ENCODE peak calls at places on chromosomes 13 and 19, in seven cellular contexts. One of them, this sample, is unnamed.
A peak's percentile ranks its signal among the peaks of the same experiment; 100 is the strongest.

GRCh38 chr19:23482829-23483228 is 87.6 kb upstream of the ZNF91 start:
- DNase-seq in MCF 10A: peak; percentile 32
- DNase-seq in H1: no peak
- DNase-seq in B cell: no peak
- DNase-seq in esophagus muscularis mucosa: no peak
- DNase-seq in neural crest cell: no peak
- DNase-seq in progenitor cell of endocrine pancreas: no peak
- DNase-seq in this sample: no peak

GRCh38 chr13:64272681-64273080 is 2857.0 kb upstream of the PCDH20 start:
- DNase-seq in esophagus muscularis mucosa: no peak
- DNase-seq in H1: no peak
- DNase-seq in progenitor cell of endocrine pancreas: no peak
- DNase-seq in B cell: no peak
- DNase-seq in MCF 10A: no peak
- DNase-seq in neural crest cell: no peak
- DNase-seq in this sample: no peak

GRCh38 chr19:3684817-3685410 is 15.4 kb downstream of the PIP5K1C start:
- DNase-seq in esophagus muscularis mucosa: no peak
- DNase-seq in B cell: no peak
- DNase-seq in progenitor cell of endocrine pancreas: no peak
- DNase-seq in H1: no peak
- DNase-seq in MCF 10A: no peak
- DNase-seq in neural crest cell: no peak
- DNase-seq in this sample: no peak

GRCh38 chr13:30796833-30797601 is 61.7 kb downstream of the ALOX5AP start:
- DNase-seq in B cell: no peak
- DNase-seq in neural crest cell: no peak
- DNase-seq in H1: no peak
- DNase-seq in esophagus muscularis mucosa: no peak
- DNase-seq in MCF 10A: no peak
- DNase-seq in progenitor cell of endocrine pancreas: no peak
- DNase-seq in this sample: no peak

GRCh38 chr13:58935689-58936088 is 1228.0 kb downstream of the DIAPH3 start:
- DNase-seq in progenitor cell of endocrine pancreas: no peak
- DNase-seq in B cell: no peak
- DNase-seq in esophagus muscularis mucosa: no peak
- DNase-seq in H1: no peak
- DNase-seq in MCF 10A: no peak
- DNase-seq in neural crest cell: no peak
- DNase-seq in this sample: no peak

GRCh38 chr13:76884571-76885202 is 1.5 kb downstream of the KCTD12 start:
- DNase-seq in neural crest cell: no peak
- DNase-seq in esophagus muscularis mucosa: no peak
- DNase-seq in B cell: no peak
- DNase-seq in MCF 10A: peak; percentile 61
- DNase-seq in H1: no peak
- DNase-seq in progenitor cell of endocrine pancreas: no peak
- DNase-seq in this sample: no peak

GRCh38 chr19:16654621-16655020 is 5.3 kb downstream of the SMIM7 start:
- DNase-seq in MCF 10A: no peak
- DNase-seq in B cell: no peak
- DNase-seq in H1: no peak
- DNase-seq in esophagus muscularis mucosa: no peak
- DNase-seq in neural crest cell: no peak
- DNase-seq in progenitor cell of endocrine pancreas: no peak
- DNase-seq in this sample: no peak

GRCh38 chr13:42272115-42272756 is at the start of gene AKAP11:
- DNase-seq in H1: peak; percentile 73
- DNase-seq in progenitor cell of endocrine pancreas: peak; percentile 48
- DNase-seq in neural crest cell: peak; percentile 38
- DNase-seq in MCF 10A: peak; percentile 34
- DNase-seq in B cell: peak; percentile 72
- DNase-seq in esophagus muscularis mucosa: peak; percentile 91
- DNase-seq in this sample: peak; percentile 87

GRCh38 chr13:29454931-29455481 is 140.5 kb downstream of the SLC7A1 start:
- DNase-seq in esophagus muscularis mucosa: peak; percentile 34
- DNase-seq in B cell: peak; percentile 29
- DNase-seq in H1: peak; percentile 55
- DNase-seq in MCF 10A: peak; percentile 95
- DNase-seq in neural crest cell: no peak
- DNase-seq in progenitor cell of endocrine pancreas: no peak
- DNase-seq in this sample: no peak

GRCh38 chr13:48626077-48626449 is 27.7 kb upstream of the CYSLTR2 start:
- DNase-seq in progenitor cell of endocrine pancreas: no peak
- DNase-seq in esophagus muscularis mucosa: peak; percentile 62
- DNase-seq in H1: no peak
- DNase-seq in neural crest cell: no peak
- DNase-seq in B cell: no peak
- DNase-seq in MCF 10A: no peak
- DNase-seq in this sample: no peak

GRCh38 chr13:41402695-41403511 is 54.4 kb upstream of the RGCC start:
- DNase-seq in B cell: no peak
- DNase-seq in progenitor cell of endocrine pancreas: no peak
- DNase-seq in MCF 10A: no peak
- DNase-seq in neural crest cell: no peak
- DNase-seq in esophagus muscularis mucosa: peak; percentile 78
- DNase-seq in H1: peak; percentile 55
- DNase-seq in this sample: peak; percentile 60

GRCh38 chr19:3225677-3226093 is 1.2 kb downstream of the CELF5 start:
- DNase-seq in progenitor cell of endocrine pancreas: no peak
- DNase-seq in B cell: no peak
- DNase-seq in esophagus muscularis mucosa: no peak
- DNase-seq in neural crest cell: no peak
- DNase-seq in H1: no peak
- DNase-seq in MCF 10A: no peak
- DNase-seq in this sample: no peak

GRCh38 chr13:113954046-113954841 is 19.6 kb downstream of the C13orf46 start:
- DNase-seq in neural crest cell: no peak
- DNase-seq in esophagus muscularis mucosa: no peak
- DNase-seq in progenitor cell of endocrine pancreas: no peak
- DNase-seq in B cell: no peak
- DNase-seq in H1: no peak
- DNase-seq in MCF 10A: no peak
- DNase-seq in this sample: no peak

GRCh38 chr19:19459099-19459498 is 53.6 kb downstream of the GATAD2A start:
- DNase-seq in neural crest cell: no peak
- DNase-seq in MCF 10A: no peak
- DNase-seq in B cell: no peak
- DNase-seq in progenitor cell of endocrine pancreas: no peak
- DNase-seq in H1: no peak
- DNase-seq in esophagus muscularis mucosa: no peak
- DNase-seq in this sample: no peak

GRCh38 chr13:109744512-109745051 is 41.8 kb downstream of the IRS2 start:
- DNase-seq in esophagus muscularis mucosa: no peak
- DNase-seq in B cell: no peak
- DNase-seq in MCF 10A: peak; percentile 72
- DNase-seq in H1: no peak
- DNase-seq in progenitor cell of endocrine pancreas: no peak
- DNase-seq in neural crest cell: no peak
- DNase-seq in this sample: peak; percentile 72

GRCh38 chr13:81927347-81927746 is 1586.4 kb upstream of the SPRY2 start:
- DNase-seq in MCF 10A: peak; percentile 11
- DNase-seq in B cell: no peak
- DNase-seq in neural crest cell: no peak
- DNase-seq in progenitor cell of endocrine pancreas: no peak
- DNase-seq in esophagus muscularis mucosa: no peak
- DNase-seq in H1: no peak
- DNase-seq in this sample: no peak

GRCh38 chr19:12783849-12784393 is 7.4 kb upstream of the JUNB start:
- DNase-seq in H1: no peak
- DNase-seq in progenitor cell of endocrine pancreas: no peak
- DNase-seq in MCF 10A: peak; percentile 58
- DNase-seq in esophagus muscularis mucosa: no peak
- DNase-seq in B cell: no peak
- DNase-seq in neural crest cell: no peak
- DNase-seq in this sample: no peak

GRCh38 chr13:97999653-98000052 is 46.2 kb downstream of the IPO5 start:
- DNase-seq in esophagus muscularis mucosa: no peak
- DNase-seq in MCF 10A: no peak
- DNase-seq in H1: no peak
- DNase-seq in B cell: no peak
- DNase-seq in progenitor cell of endocrine pancreas: no peak
- DNase-seq in neural crest cell: no peak
- DNase-seq in this sample: no peak

GRCh38 chr13:51000576-51001260 is 91.1 kb downstream of the RNASEH2B start:
- DNase-seq in neural crest cell: no peak
- DNase-seq in progenitor cell of endocrine pancreas: no peak
- DNase-seq in MCF 10A: peak; percentile 82
- DNase-seq in esophagus muscularis mucosa: peak; percentile 92
- DNase-seq in B cell: no peak
- DNase-seq in H1: no peak
- DNase-seq in this sample: no peak

GRCh38 chr19:1007852-1008251 is 7.6 kb downstream of the GRIN3B start:
- DNase-seq in H1: no peak
- DNase-seq in B cell: no peak
- DNase-seq in MCF 10A: no peak
- DNase-seq in neural crest cell: no peak
- DNase-seq in esophagus muscularis mucosa: no peak
- DNase-seq in progenitor cell of endocrine pancreas: no peak
- DNase-seq in this sample: no peak
- TF ChIP-seq CTCF in H1: no peak
- TF ChIP-seq CTCF in B cell: no peak
- TF ChIP-seq CTCF in MCF 10A: no peak
- TF ChIP-seq CTCF in neural crest cell: no peak
- TF ChIP-seq CTCF in esophagus muscularis mucosa: no peak
- TF ChIP-seq CTCF in progenitor cell of endocrine pancreas: no peak
- TF ChIP-seq CTCF in this sample: no peak

GRCh38 chr19:34555447-34555846 is 73.9 kb downstream of the WTIP start:
- DNase-seq in MCF 10A: peak; percentile 35
- DNase-seq in progenitor cell of endocrine pancreas: no peak
- DNase-seq in H1: no peak
- DNase-seq in esophagus muscularis mucosa: no peak
- DNase-seq in neural crest cell: no peak
- DNase-seq in B cell: no peak
- DNase-seq in this sample: no peak
- TF ChIP-seq CTCF in MCF 10A: peak; percentile 14
- TF ChIP-seq CTCF in progenitor cell of endocrine pancreas: peak; percentile 48
- TF ChIP-seq CTCF in H1: peak; percentile 61
- TF ChIP-seq CTCF in esophagus muscularis mucosa: no peak
- TF ChIP-seq CTCF in neural crest cell: peak; percentile 46
- TF ChIP-seq CTCF in B cell: no peak
- TF ChIP-seq CTCF in this sample: no peak

GRCh38 chr13:24226762-24227161 is 66.2 kb downstream of the SPATA13 start:
- DNase-seq in B cell: no peak
- DNase-seq in H1: no peak
- DNase-seq in esophagus muscularis mucosa: no peak
- DNase-seq in neural crest cell: no peak
- DNase-seq in MCF 10A: no peak
- DNase-seq in progenitor cell of endocrine pancreas: no peak
- DNase-seq in this sample: no peak
- TF ChIP-seq CTCF in B cell: no peak
- TF ChIP-seq CTCF in H1: no peak
- TF ChIP-seq CTCF in esophagus muscularis mucosa: no peak
- TF ChIP-seq CTCF in neural crest cell: no peak
- TF ChIP-seq CTCF in MCF 10A: no peak
- TF ChIP-seq CTCF in progenitor cell of endocrine pancreas: no peak
- TF ChIP-seq CTCF in this sample: no peak

GRCh38 chr13:45068036-45069001 is 52.0 kb upstream of the GTF2F2 start:
- DNase-seq in progenitor cell of endocrine pancreas: no peak
- DNase-seq in esophagus muscularis mucosa: no peak
- DNase-seq in neural crest cell: no peak
- DNase-seq in B cell: no peak
- DNase-seq in H1: no peak
- DNase-seq in MCF 10A: no peak
- DNase-seq in this sample: no peak
- TF ChIP-seq CTCF in progenitor cell of endocrine pancreas: no peak
- TF ChIP-seq CTCF in esophagus muscularis mucosa: no peak
- TF ChIP-seq CTCF in neural crest cell: no peak
- TF ChIP-seq CTCF in B cell: no peak
- TF ChIP-seq CTCF in H1: no peak
- TF ChIP-seq CTCF in MCF 10A: no peak
- TF ChIP-seq CTCF in this sample: no peak

GRCh38 chr13:38147050-38147449 is 202.6 kb upstream of the UFM1 start:
- DNase-seq in progenitor cell of endocrine pancreas: no peak
- DNase-seq in B cell: no peak
- DNase-seq in MCF 10A: no peak
- DNase-seq in H1: no peak
- DNase-seq in neural crest cell: no peak
- DNase-seq in esophagus muscularis mucosa: no peak
- DNase-seq in this sample: no peak
- TF ChIP-seq CTCF in progenitor cell of endocrine pancreas: no peak
- TF ChIP-seq CTCF in B cell: no peak
- TF ChIP-seq CTCF in MCF 10A: no peak
- TF ChIP-seq CTCF in H1: no peak
- TF ChIP-seq CTCF in neural crest cell: no peak
- TF ChIP-seq CTCF in esophagus muscularis mucosa: no peak
- TF ChIP-seq CTCF in this sample: no peak

GRCh38 chr19:38650911-38651584 is 3.6 kb downstream of the ACTN4 start:
- DNase-seq in neural crest cell: no peak
- DNase-seq in H1: no peak
- DNase-seq in MCF 10A: peak; percentile 97
- DNase-seq in esophagus muscularis mucosa: no peak
- DNase-seq in B cell: no peak
- DNase-seq in progenitor cell of endocrine pancreas: no peak
- DNase-seq in this sample: no peak
- TF ChIP-seq CTCF in neural crest cell: no peak
- TF ChIP-seq CTCF in H1: no peak
- TF ChIP-seq CTCF in MCF 10A: no peak
- TF ChIP-seq CTCF in esophagus muscularis mucosa: no peak
- TF ChIP-seq CTCF in B cell: no peak
- TF ChIP-seq CTCF in progenitor cell of endocrine pancreas: no peak
- TF ChIP-seq CTCF in this sample: no peak

This sample was measured in osteocyte.